ENCODE peak calls at places on chromosomes 12 and 14, in seven cellular contexts. R is HCT116, A is K562, P is SK-N-SH, D is HepG2, L is H1, J is GM12878. C is an unnamed sample.

GRCh38 chr12:88495031-88495430 is 85.2 kb downstream of the KITLG start:
- DNase-seq in D (no peak), J (no peak), L (no peak), P (no peak), R (no peak), A (no peak), C (no peak)

GRCh38 chr14:34041220-34041619 is 90.3 kb upstream of the EGLN3 start:
- DNase-seq in L (no peak), D (no peak), P (no peak), J (no peak), A (no peak), R (no peak), C (no peak)

GRCh38 chr12:6553051-6553868 is 2.6 kb downstream of the IFFO1 start:
- DNase-seq in R (no peak), P (no peak), J (no peak), L (no peak), D (no peak), A (no peak), C (no peak)

GRCh38 chr14:75188520-75189267 is 12.3 kb upstream of the TMED10 start:
- DNase-seq in P (no peak), L (no peak), A (no peak), D (no peak), J (peak), R (no peak), C (no peak)

GRCh38 chr12:5026342-5026938 is 17.2 kb upstream of the KCNA5 start:
- DNase-seq in R (no peak), P (no peak), D (no peak), L (no peak), A (no peak), J (no peak), C (no peak)

GRCh38 chr12:88063375-88063774 is 34.2 kb upstream of the C12orf50 start:
- DNase-seq in R (no peak), L (no peak), P (no peak), A (no peak), D (no peak), J (no peak), C (no peak)

GRCh38 chr12:78018939-78019338 is 188.2 kb downstream of the NAV3 start:
- DNase-seq in A (no peak), L (no peak), R (no peak), D (peak), J (no peak), P (no peak), C (no peak)

GRCh38 chr12:123457980-123458779 is at the start of gene SNRNP35:
- DNase-seq in P (peak), L (peak), A (peak), R (peak), J (peak), D (peak), C (peak)

GRCh38 chr12:19273482-19274330 is 144.2 kb downstream of the PLEKHA5 start:
- DNase-seq in R (peak), A (no peak), P (peak), J (no peak), L (no peak), D (peak), C (no peak)

GRCh38 chr12:127479256-127479655 is 787.7 kb upstream of the TMEM132C start:
- DNase-seq in D (no peak), J (no peak), R (no peak), P (no peak), L (no peak), A (no peak), C (no peak)

GRCh38 chr14:23694085-23694975 is 58.2 kb downstream of the DHRS2 start:
- DNase-seq in A (no peak), D (peak), P (no peak), L (no peak), J (no peak), R (peak), C (peak)

GRCh38 chr12:107634530-107634929 is 51.1 kb upstream of the PWP1 start:
- DNase-seq in R (no peak), L (peak), D (no peak), A (no peak), J (no peak), P (no peak), C (no peak)

GRCh38 chr12:96444403-96444802 is 44.2 kb upstream of the CDK17 start:
- DNase-seq in J (no peak), A (no peak), P (no peak), R (no peak), L (no peak), D (no peak), C (no peak)

GRCh38 chr14:36217732-36218131 is 41.2 kb upstream of the PTCSC3 start:
- DNase-seq in P (no peak), J (no peak), R (no peak), L (no peak), D (no peak), A (no peak), C (no peak)

GRCh38 chr12:93780115-93780641 is 103.0 kb downstream of the CRADD start:
- DNase-seq in A (no peak), D (no peak), P (no peak), L (no peak), R (no peak), J (no peak), C (no peak)

DNA sequence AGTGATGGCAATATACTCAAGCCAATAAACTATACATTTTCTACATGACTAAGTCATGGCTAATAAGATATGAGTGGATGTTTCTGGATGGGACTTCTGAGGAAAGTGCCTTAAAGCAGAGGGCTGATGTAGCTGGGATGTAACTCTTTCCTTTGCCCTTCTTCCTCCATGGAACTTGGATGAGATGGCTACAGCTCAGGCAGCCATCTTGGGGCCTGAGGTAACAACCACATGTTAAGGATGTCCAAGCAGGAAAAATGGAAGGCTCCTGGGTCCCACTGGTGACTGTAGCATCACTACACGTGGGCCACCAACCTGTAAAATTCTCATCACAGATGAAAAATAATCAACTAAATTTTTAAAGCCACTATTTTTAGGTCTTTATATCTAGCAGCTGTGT is 54.4 kb upstream of the GRIP1 start:
- DNase-seq in A (no peak), L (no peak), R (no peak), D (no peak), P (no peak), J (no peak), C (no peak)
- TF ChIP-seq JUND in A (no peak), L (no peak), R (no peak), D (no peak), P (no peak), J (no peak), C (no peak)

GRCh38 chr14:88825503-88825902 is 1.1 kb downstream of the TTC8 start:
- DNase-seq in P (peak), A (no peak), R (no peak), J (no peak), D (no peak), L (no peak), C (no peak)

GRCh38 chr14:88829685-88830302 is 5.3 kb downstream of the TTC8 start:
- DNase-seq in A (no peak), P (no peak), D (no peak), J (no peak), R (no peak), L (no peak), C (no peak)

GRCh38 chr14:88825078-88825458 is 617 bp downstream of the TTC8 start:
- DNase-seq in L (no peak), R (no peak), A (no peak), P (no peak), J (no peak), D (no peak), C (peak)

GRCh38 chr14:88831285-88831684 is 6.8 kb downstream of the TTC8 start:
- DNase-seq in A (no peak), D (no peak), P (no peak), L (no peak), R (peak), J (no peak), C (no peak)

GRCh38 chr14:88829188-88829587 is 4.7 kb downstream of the TTC8 start:
- DNase-seq in R (no peak), L (no peak), D (peak), J (no peak), A (no peak), P (no peak), C (no peak)
- TF ChIP-seq JUND in R (no peak), L (no peak), D (no peak), J (no peak), A (no peak), P (no peak), C (no peak)

GRCh38 chr14:101335061-101335661 is 226.1 kb upstream of the DIO3 start:
- DNase-seq in R (no peak), J (no peak), L (no peak), P (no peak), A (no peak), D (peak), C (peak)

GRCh38 chr14:101334656-101335055 is 226.6 kb upstream of the DIO3 start:
- DNase-seq in R (no peak), J (no peak), A (no peak), D (peak), L (no peak), P (no peak), C (no peak)

GRCh38 chr14:101337053-101337452 is 224.2 kb upstream of the DIO3 start:
- DNase-seq in L (no peak), D (no peak), J (no peak), R (no peak), A (no peak), P (no peak), C (no peak)

GRCh38 chr14:101333335-101334280 is 227.7 kb upstream of the DIO3 start:
- DNase-seq in J (no peak), L (no peak), R (no peak), P (no peak), D (no peak), A (no peak), C (no peak)

DNA sequence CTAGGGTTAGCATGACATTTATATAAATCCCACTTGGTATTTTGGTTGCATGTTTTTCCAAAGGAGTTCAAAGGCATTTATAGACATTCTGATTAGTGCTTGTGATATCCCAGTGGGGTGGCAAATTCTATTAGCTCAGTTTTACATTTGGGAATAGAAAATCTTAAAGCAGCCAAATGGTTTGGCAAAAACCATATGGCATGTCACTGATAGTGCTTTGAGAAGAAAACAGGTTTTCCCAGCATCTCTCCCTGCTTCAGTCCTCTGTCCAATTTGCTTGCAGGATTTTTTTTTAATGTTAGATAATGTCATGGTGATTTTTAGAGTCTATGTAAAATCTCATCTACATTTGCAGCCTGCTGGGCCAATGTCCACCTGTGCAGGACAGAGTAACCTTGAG is 225.1 kb upstream of the DIO3 start:
- DNase-seq in L (no peak), J (no peak), R (no peak), D (no peak), A (no peak), P (no peak), C (no peak)
- TF ChIP-seq JUND in L (no peak), J (no peak), R (no peak), D (no peak), A (no peak), P (no peak), C (no peak)

GRCh38 chr14:70121521-70121920 is 67.2 kb downstream of the SLC8A3 start:
- DNase-seq in P (no peak), L (no peak), J (no peak), D (no peak), R (no peak), A (no peak), C (no peak)
- TF ChIP-seq JUND in P (no peak), L (no peak), J (no peak), D (no peak), R (no peak), A (no peak), C (no peak)

GRCh38 chr12:22672951-22673350 is 48.0 kb downstream of the ETNK1 start:
- DNase-seq in R (no peak), D (no peak), L (no peak), J (no peak), P (no peak), A (no peak), C (no peak)
- TF ChIP-seq JUND in R (no peak), D (no peak), L (no peak), J (no peak), P (peak), A (no peak), C (no peak)

C was measured in T47D.